ENCODE peak calls at places on chromosome 10, in six cellular contexts. One of them, this sample, is unnamed.

GRCh38 chr10:86481761-86482160 is 39.8 kb downstream of the WAPL start:
- DNase-seq in cardiac muscle cell: no peak
- DNase-seq in Panc1: no peak
- DNase-seq in fibroblast of lung: no peak
- DNase-seq in left ventricle myocardium inferior: no peak
- DNase-seq in CD8-positive, alpha-beta T cell: no peak
- DNase-seq in this sample: no peak

GRCh38 chr10:79202188-79203013 is 133.6 kb downstream of the ZMIZ1 start:
- DNase-seq in cardiac muscle cell: peak; percentile 60
- DNase-seq in Panc1: no peak
- DNase-seq in fibroblast of lung: peak; percentile 47
- DNase-seq in left ventricle myocardium inferior: no peak
- DNase-seq in CD8-positive, alpha-beta T cell: no peak
- DNase-seq in this sample: no peak

GRCh38 chr10:4213441-4213840 is 428.4 kb upstream of the KLF6 start:
- DNase-seq in cardiac muscle cell: no peak
- DNase-seq in Panc1: no peak
- DNase-seq in fibroblast of lung: no peak
- DNase-seq in left ventricle myocardium inferior: no peak
- DNase-seq in CD8-positive, alpha-beta T cell: no peak
- DNase-seq in this sample: no peak

GRCh38 chr10:72639441-72639873 is 13.6 kb upstream of the MICU1 start:
- DNase-seq in cardiac muscle cell: no peak
- DNase-seq in Panc1: no peak
- DNase-seq in fibroblast of lung: no peak
- DNase-seq in left ventricle myocardium inferior: no peak
- DNase-seq in CD8-positive, alpha-beta T cell: no peak
- DNase-seq in this sample: no peak

GRCh38 chr10:13074562-13075451 is 25.2 kb upstream of the OPTN start:
- DNase-seq in cardiac muscle cell: peak; percentile 83
- DNase-seq in Panc1: no peak
- DNase-seq in fibroblast of lung: peak; percentile 62
- DNase-seq in left ventricle myocardium inferior: peak; percentile 52
- DNase-seq in CD8-positive, alpha-beta T cell: peak; percentile 21
- DNase-seq in this sample: peak; percentile 63

GRCh38 chr10:983951-984705 is 4.1 kb upstream of the GTPBP4 start:
- DNase-seq in cardiac muscle cell: no peak
- DNase-seq in Panc1: no peak
- DNase-seq in fibroblast of lung: no peak
- DNase-seq in left ventricle myocardium inferior: no peak
- DNase-seq in CD8-positive, alpha-beta T cell: no peak
- DNase-seq in this sample: no peak

GRCh38 chr10:29496341-29497162 is 138.2 kb downstream of the SVIL start:
- DNase-seq in cardiac muscle cell: peak; percentile 83
- DNase-seq in Panc1: no peak
- DNase-seq in fibroblast of lung: peak; percentile 62
- DNase-seq in left ventricle myocardium inferior: peak; percentile 67
- DNase-seq in CD8-positive, alpha-beta T cell: peak; percentile 37
- DNase-seq in this sample: peak; percentile 78

GRCh38 chr10:132876131-132876860 is 66.1 kb downstream of the CFAP46 start:
- DNase-seq in cardiac muscle cell: no peak
- DNase-seq in Panc1: no peak
- DNase-seq in fibroblast of lung: no peak
- DNase-seq in left ventricle myocardium inferior: no peak
- DNase-seq in CD8-positive, alpha-beta T cell: no peak
- DNase-seq in this sample: no peak

GRCh38 chr10:22317771-22318565 is 1.8 kb downstream of the COMMD3 start:
- DNase-seq in cardiac muscle cell: no peak
- DNase-seq in Panc1: no peak
- DNase-seq in fibroblast of lung: no peak
- DNase-seq in left ventricle myocardium inferior: no peak
- DNase-seq in CD8-positive, alpha-beta T cell: no peak
- DNase-seq in this sample: no peak

GRCh38 chr10:11609492-11610093 is 1.9 kb downstream of the USP6NL start:
- DNase-seq in cardiac muscle cell: no peak
- DNase-seq in Panc1: no peak
- DNase-seq in fibroblast of lung: peak; percentile 19
- DNase-seq in left ventricle myocardium inferior: no peak
- DNase-seq in CD8-positive, alpha-beta T cell: no peak
- DNase-seq in this sample: no peak

GRCh38 chr10:132939957-132940790 is 2.2 kb downstream of the CFAP46 start:
- DNase-seq in cardiac muscle cell: peak; percentile 65
- DNase-seq in Panc1: peak; percentile 27
- DNase-seq in fibroblast of lung: peak; percentile 56
- DNase-seq in left ventricle myocardium inferior: no peak
- DNase-seq in CD8-positive, alpha-beta T cell: no peak
- DNase-seq in this sample: no peak

GRCh38 chr10:123618224-123618623 is 47.9 kb upstream of the GPR26 start:
- DNase-seq in cardiac muscle cell: no peak
- DNase-seq in Panc1: no peak
- DNase-seq in fibroblast of lung: no peak
- DNase-seq in left ventricle myocardium inferior: no peak
- DNase-seq in CD8-positive, alpha-beta T cell: no peak
- DNase-seq in this sample: no peak

GRCh38 chr10:20891338-20891714 is 5.8 kb downstream of the NEBL start:
- DNase-seq in cardiac muscle cell: no peak
- DNase-seq in Panc1: no peak
- DNase-seq in fibroblast of lung: peak; percentile 81
- DNase-seq in left ventricle myocardium inferior: no peak
- DNase-seq in CD8-positive, alpha-beta T cell: no peak
- DNase-seq in this sample: no peak

GRCh38 chr10:104349623-104350142 is 4.0 kb upstream of the CFAP58 start:
- DNase-seq in cardiac muscle cell: no peak
- DNase-seq in Panc1: no peak
- DNase-seq in fibroblast of lung: peak; percentile 66
- DNase-seq in left ventricle myocardium inferior: no peak
- DNase-seq in CD8-positive, alpha-beta T cell: no peak
- DNase-seq in this sample: no peak

GRCh38 chr10:64408386-64409178 is 887.4 kb downstream of the REEP3 start:
- DNase-seq in cardiac muscle cell: no peak
- DNase-seq in Panc1: no peak
- DNase-seq in fibroblast of lung: peak; percentile 33
- DNase-seq in left ventricle myocardium inferior: no peak
- DNase-seq in CD8-positive, alpha-beta T cell: no peak
- DNase-seq in this sample: no peak

GRCh38 chr10:14701466-14701865 is 73.2 kb downstream of the FAM107B start:
- DNase-seq in cardiac muscle cell: no peak
- DNase-seq in Panc1: no peak
- DNase-seq in fibroblast of lung: no peak
- DNase-seq in left ventricle myocardium inferior: no peak
- DNase-seq in CD8-positive, alpha-beta T cell: no peak
- DNase-seq in this sample: no peak

GRCh38 chr10:8874268-8874667 is 819.8 kb downstream of the GATA3 start:
- DNase-seq in cardiac muscle cell: no peak
- DNase-seq in Panc1: no peak
- DNase-seq in fibroblast of lung: no peak
- DNase-seq in left ventricle myocardium inferior: no peak
- DNase-seq in CD8-positive, alpha-beta T cell: no peak
- DNase-seq in this sample: no peak

GRCh38 chr10:34816067-34817002 is 1.2 kb upstream of the PARD3 start:
- DNase-seq in cardiac muscle cell: peak; percentile 47
- DNase-seq in Panc1: no peak
- DNase-seq in fibroblast of lung: peak; percentile 53
- DNase-seq in left ventricle myocardium inferior: no peak
- DNase-seq in CD8-positive, alpha-beta T cell: no peak
- DNase-seq in this sample: no peak

GRCh38 chr10:125795111-125795510 is 19.5 kb upstream of the MMP21 start:
- DNase-seq in cardiac muscle cell: no peak
- DNase-seq in Panc1: no peak
- DNase-seq in fibroblast of lung: no peak
- DNase-seq in left ventricle myocardium inferior: peak; percentile 65
- DNase-seq in CD8-positive, alpha-beta T cell: no peak
- DNase-seq in this sample: no peak

GRCh38 chr10:125057158-125058001 is 103.0 kb downstream of the CTBP2 start:
- DNase-seq in cardiac muscle cell: peak; percentile 64
- DNase-seq in Panc1: no peak
- DNase-seq in fibroblast of lung: peak; percentile 99
- DNase-seq in left ventricle myocardium inferior: peak; percentile 61
- DNase-seq in CD8-positive, alpha-beta T cell: no peak
- DNase-seq in this sample: peak; percentile 86

GRCh38 chr10:32131388-32131787 is 75.2 kb upstream of the KIF5B start:
- DNase-seq in cardiac muscle cell: no peak
- DNase-seq in Panc1: no peak
- DNase-seq in fibroblast of lung: no peak
- DNase-seq in left ventricle myocardium inferior: no peak
- DNase-seq in CD8-positive, alpha-beta T cell: no peak
- DNase-seq in this sample: no peak

GRCh38 chr10:24463683-24464426 is 254.9 kb downstream of the KIAA1217 start:
- DNase-seq in cardiac muscle cell: no peak
- DNase-seq in Panc1: peak; percentile 87
- DNase-seq in fibroblast of lung: peak; percentile 94
- DNase-seq in left ventricle myocardium inferior: no peak
- DNase-seq in CD8-positive, alpha-beta T cell: no peak
- DNase-seq in this sample: no peak

GRCh38 chr10:35300063-35300699 is 36.1 kb upstream of the CCNY start:
- DNase-seq in cardiac muscle cell: no peak
- DNase-seq in Panc1: peak; percentile 67
- DNase-seq in fibroblast of lung: peak; percentile 63
- DNase-seq in left ventricle myocardium inferior: peak; percentile 23
- DNase-seq in CD8-positive, alpha-beta T cell: no peak
- DNase-seq in this sample: peak; percentile 60

GRCh38 chr10:15775513-15775912 is 55.8 kb upstream of the ITGA8 start:
- DNase-seq in cardiac muscle cell: no peak
- DNase-seq in Panc1: no peak
- DNase-seq in fibroblast of lung: peak; percentile 85
- DNase-seq in left ventricle myocardium inferior: no peak
- DNase-seq in CD8-positive, alpha-beta T cell: no peak
- DNase-seq in this sample: no peak

GRCh38 chr10:63719174-63719856 is 198.1 kb downstream of the REEP3 start:
- DNase-seq in cardiac muscle cell: no peak
- DNase-seq in Panc1: no peak
- DNase-seq in fibroblast of lung: no peak
- DNase-seq in left ventricle myocardium inferior: no peak
- DNase-seq in CD8-positive, alpha-beta T cell: no peak
- DNase-seq in this sample: no peak

GRCh38 chr10:89555688-89556445 is 20.5 kb upstream of the SLC16A12 start:
- DNase-seq in cardiac muscle cell: no peak
- DNase-seq in Panc1: no peak
- DNase-seq in fibroblast of lung: peak; percentile 40
- DNase-seq in left ventricle myocardium inferior: no peak
- DNase-seq in CD8-positive, alpha-beta T cell: no peak
- DNase-seq in this sample: no peak

GRCh38 chr10:1149793-1150637 is 93.8 kb downstream of the WDR37 start:
- DNase-seq in cardiac muscle cell: peak; percentile 71
- DNase-seq in Panc1: no peak
- DNase-seq in fibroblast of lung: no peak
- DNase-seq in left ventricle myocardium inferior: no peak
- DNase-seq in CD8-positive, alpha-beta T cell: no peak
- DNase-seq in this sample: peak; percentile 54

GRCh38 chr10:73813333-73813732 is 1.9 kb upstream of the NDST2 start:
- DNase-seq in cardiac muscle cell: no peak
- DNase-seq in Panc1: no peak
- DNase-seq in fibroblast of lung: no peak
- DNase-seq in left ventricle myocardium inferior: no peak
- DNase-seq in CD8-positive, alpha-beta T cell: no peak
- DNase-seq in this sample: no peak

GRCh38 chr10:73816917-73817729 is 5.7 kb upstream of the NDST2 start:
- DNase-seq in cardiac muscle cell: no peak
- DNase-seq in Panc1: no peak
- DNase-seq in fibroblast of lung: no peak
- DNase-seq in left ventricle myocardium inferior: no peak
- DNase-seq in CD8-positive, alpha-beta T cell: no peak
- DNase-seq in this sample: no peak

GRCh38 chr10:73814276-73814895 is 3.0 kb upstream of the NDST2 start:
- DNase-seq in cardiac muscle cell: no peak
- DNase-seq in Panc1: no peak
- DNase-seq in fibroblast of lung: no peak
- DNase-seq in left ventricle myocardium inferior: no peak
- DNase-seq in CD8-positive, alpha-beta T cell: no peak
- DNase-seq in this sample: no peak

GRCh38 chr10:73815719-73816030 is 4.3 kb upstream of the NDST2 start:
- DNase-seq in cardiac muscle cell: no peak
- DNase-seq in Panc1: no peak
- DNase-seq in fibroblast of lung: no peak
- DNase-seq in left ventricle myocardium inferior: no peak
- DNase-seq in CD8-positive, alpha-beta T cell: no peak
- DNase-seq in this sample: no peak

DNA sequence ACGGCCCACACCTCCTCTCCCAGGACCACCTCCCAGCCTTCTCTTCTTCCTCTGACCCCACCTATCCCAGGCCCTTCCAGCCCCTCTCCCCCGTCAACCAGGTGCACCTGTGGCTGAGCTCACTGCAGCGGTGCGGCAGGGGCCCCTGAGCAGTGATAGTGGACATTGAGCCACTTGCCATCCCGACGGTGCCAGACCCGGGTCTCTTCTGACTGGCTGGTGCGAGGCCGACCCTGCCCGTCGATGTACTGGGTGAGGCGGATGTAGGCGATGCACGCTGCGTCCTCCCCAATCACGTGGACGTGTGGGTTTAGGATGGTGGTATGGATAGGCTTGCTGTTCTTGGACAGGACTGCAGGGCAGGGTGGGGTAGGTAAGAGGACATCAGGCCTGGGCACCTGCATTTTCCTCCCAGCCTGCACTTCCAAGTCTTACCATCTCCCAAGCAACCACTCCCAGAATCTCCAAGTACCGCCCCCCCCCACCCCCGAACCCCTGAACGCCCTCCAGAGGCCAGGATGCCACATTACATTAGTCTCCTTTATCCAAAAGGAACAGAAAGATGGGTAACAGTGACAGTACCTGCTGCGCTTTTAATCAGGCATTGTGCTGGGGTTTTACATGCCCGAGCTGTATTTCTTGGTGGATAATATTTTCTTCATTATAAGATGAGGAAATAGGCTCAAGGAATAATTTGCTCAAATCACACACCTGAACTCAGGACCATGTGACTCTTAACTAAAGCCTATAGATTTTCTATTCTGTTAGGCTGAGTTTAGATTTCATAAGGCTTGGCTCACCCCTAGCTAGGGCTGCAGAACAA is 3.7 kb upstream of the NDST2 start:
- DNase-seq in cardiac muscle cell: no peak
- DNase-seq in Panc1: no peak
- DNase-seq in fibroblast of lung: no peak
- DNase-seq in left ventricle myocardium inferior: no peak
- DNase-seq in CD8-positive, alpha-beta T cell: no peak
- DNase-seq in this sample: no peak
- TF ChIP-seq CTCF in cardiac muscle cell: no peak
- TF ChIP-seq CTCF in Panc1: peak; percentile 81
- TF ChIP-seq CTCF in fibroblast of lung: peak; percentile 6
- TF ChIP-seq CTCF in left ventricle myocardium inferior: no peak
- TF ChIP-seq CTCF in CD8-positive, alpha-beta T cell: no peak
- TF ChIP-seq CTCF in this sample: no peak

GRCh38 chr10:128062837-128063563 is 63.2 kb downstream of the MKI67 start:
- DNase-seq in cardiac muscle cell: no peak
- DNase-seq in Panc1: no peak
- DNase-seq in fibroblast of lung: no peak
- DNase-seq in left ventricle myocardium inferior: no peak
- DNase-seq in CD8-positive, alpha-beta T cell: peak; percentile 42
- DNase-seq in this sample: no peak
- H3K4me3 ChIP-seq in cardiac muscle cell: no peak overlapping the region
- H3K4me3 ChIP-seq in Panc1: no peak overlapping the region
- H3K4me3 ChIP-seq in fibroblast of lung: no peak overlapping the region
- H3K4me3 ChIP-seq in left ventricle myocardium inferior: peak overlapping the region; percentile 22
- H3K4me3 ChIP-seq in CD8-positive, alpha-beta T cell: peak overlapping the region; percentile 49
- H3K4me3 ChIP-seq in this sample: no peak overlapping the region

GRCh38 chr10:50919010-50919409 is 33.6 kb upstream of the A1CF start:
- DNase-seq in cardiac muscle cell: no peak
- DNase-seq in Panc1: no peak
- DNase-seq in fibroblast of lung: no peak
- DNase-seq in left ventricle myocardium inferior: no peak
- DNase-seq in CD8-positive, alpha-beta T cell: no peak
- DNase-seq in this sample: no peak
- H3K27me3 ChIP-seq in cardiac muscle cell: peaks cover 4% of the 10 kb centered on the region
- H3K27me3 ChIP-seq in Panc1: no peaks in the 10 kb centered on the region
- H3K27me3 ChIP-seq in fibroblast of lung: no peaks in the 10 kb centered on the region
- H3K27me3 ChIP-seq in left ventricle myocardium inferior: no peaks in the 10 kb centered on the region
- H3K27me3 ChIP-seq in CD8-positive, alpha-beta T cell: peaks cover 8% of the 10 kb centered on the region
- H3K27me3 ChIP-seq in this sample: no peaks in the 10 kb centered on the region

GRCh38 chr10:99906470-99906869 is 103.3 kb downstream of the DNMBP start:
- DNase-seq in cardiac muscle cell: no peak
- DNase-seq in Panc1: peak; percentile 42
- DNase-seq in fibroblast of lung: peak; percentile 88
- DNase-seq in left ventricle myocardium inferior: no peak
- DNase-seq in CD8-positive, alpha-beta T cell: no peak
- DNase-seq in this sample: no peak
- TF ChIP-seq CTCF in cardiac muscle cell: peak; percentile 34
- TF ChIP-seq CTCF in Panc1: no peak
- TF ChIP-seq CTCF in fibroblast of lung: peak; percentile 14
- TF ChIP-seq CTCF in left ventricle myocardium inferior: no peak
- TF ChIP-seq CTCF in CD8-positive, alpha-beta T cell: no peak
- TF ChIP-seq CTCF in this sample: no peak